ENCODE peak calls at places on chromosomes 2 and 18, in four cellular contexts. I is K562, P is WTC11, S is H1. H is an unnamed sample.

GRCh38 chr2:159139216-159139933 is 147.1 kb downstream of the WDSUB1 start:
- DNase-seq in P (no peak), I (no peak), S (no peak), H (no peak)

GRCh38 chr2:56474412-56475158 is 290.8 kb downstream of the CCDC85A start:
- DNase-seq in S (no peak), I (no peak), P (no peak), H (no peak)

GRCh38 chr2:196277002-196277401 is 105.6 kb upstream of the STK17B start:
- DNase-seq in I (peak), P (no peak), S (no peak), H (no peak)

GRCh38 chr2:121778736-121779487 is 23.5 kb downstream of the TSN start:
- DNase-seq in P (no peak), S (no peak), I (no peak), H (no peak)

GRCh38 chr2:218883491-218884490 is 3.1 kb downstream of the WNT10A start:
- DNase-seq in S (peak), I (peak), P (peak), H (peak)

GRCh38 chr2:65429799-65430514 is 2.4 kb downstream of the SPRED2 start:
- DNase-seq in I (no peak), P (no peak), S (no peak), H (no peak)

GRCh38 chr18:32674491-32674890 is 98.3 kb downstream of the KLHL14 start:
- DNase-seq in S (no peak), I (no peak), P (no peak), H (peak)

GRCh38 chr2:56831780-56832179 is 648.0 kb downstream of the CCDC85A start:
- DNase-seq in S (no peak), P (no peak), I (no peak), H (no peak)

GRCh38 chr2:105803773-105804172 is 59.1 kb downstream of the NCK2 start:
- DNase-seq in I (no peak), S (no peak), P (no peak), H (no peak)

GRCh38 chr2:185279999-185280398 is 458.6 kb upstream of the FSIP2 start:
- DNase-seq in P (no peak), I (no peak), S (no peak), H (peak)

GRCh38 chr2:225895126-225895525 is 495.6 kb downstream of the NYAP2 start:
- DNase-seq in I (no peak), P (no peak), S (no peak), H (no peak)

GRCh38 chr2:20366672-20367116 is 16.1 kb upstream of the PUM2 start:
- DNase-seq in I (no peak), S (no peak), P (no peak), H (no peak)

GRCh38 chr2:12262681-12263436 is 453.9 kb upstream of the TRIB2 start:
- DNase-seq in S (no peak), P (no peak), I (no peak), H (no peak)

GRCh38 chr18:10228380-10228779 is 226.1 kb upstream of the APCDD1 start:
- DNase-seq in I (no peak), S (no peak), P (no peak), H (no peak)

DNA sequence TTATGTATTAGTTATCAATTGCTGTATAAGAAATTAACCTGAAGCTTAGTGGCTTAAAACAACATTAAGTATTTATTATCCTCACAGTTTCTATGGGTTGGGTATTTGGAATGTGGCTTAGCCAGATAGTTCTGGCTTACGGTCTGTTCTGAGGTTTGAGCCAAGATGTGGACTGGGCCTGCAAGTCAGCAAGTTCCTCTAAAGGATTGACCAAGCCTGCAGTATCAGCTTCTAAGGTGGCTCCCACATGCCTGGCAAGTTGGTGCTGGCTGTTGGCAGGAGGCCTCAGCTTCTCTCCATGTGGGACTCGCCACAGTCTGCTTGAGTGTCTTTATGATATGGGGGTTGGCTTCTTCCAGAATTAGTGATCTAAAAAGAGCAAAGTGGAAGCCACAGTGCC is 45.0 kb upstream of the TCF4 start:
- DNase-seq in P (no peak), S (no peak), I (no peak), H (no peak)
- TF ChIP-seq TEAD4 in P (no peak), S (no peak), I (no peak), H (no peak)

GRCh38 chr2:173090973-173091660 is 15.5 kb downstream of the MAP3K20 start:
- DNase-seq in P (no peak), S (no peak), I (peak), H (no peak)
- TF ChIP-seq TEAD4 in P (no peak), S (no peak), I (no peak), H (no peak)

GRCh38 chr2:26786207-26787023 is 559 bp downstream of the CENPA start:
- DNase-seq in I (no peak), S (peak), P (peak), H (peak)
- TF ChIP-seq TEAD4 in I (no peak), S (no peak), P (no peak), H (no peak)

DNA sequence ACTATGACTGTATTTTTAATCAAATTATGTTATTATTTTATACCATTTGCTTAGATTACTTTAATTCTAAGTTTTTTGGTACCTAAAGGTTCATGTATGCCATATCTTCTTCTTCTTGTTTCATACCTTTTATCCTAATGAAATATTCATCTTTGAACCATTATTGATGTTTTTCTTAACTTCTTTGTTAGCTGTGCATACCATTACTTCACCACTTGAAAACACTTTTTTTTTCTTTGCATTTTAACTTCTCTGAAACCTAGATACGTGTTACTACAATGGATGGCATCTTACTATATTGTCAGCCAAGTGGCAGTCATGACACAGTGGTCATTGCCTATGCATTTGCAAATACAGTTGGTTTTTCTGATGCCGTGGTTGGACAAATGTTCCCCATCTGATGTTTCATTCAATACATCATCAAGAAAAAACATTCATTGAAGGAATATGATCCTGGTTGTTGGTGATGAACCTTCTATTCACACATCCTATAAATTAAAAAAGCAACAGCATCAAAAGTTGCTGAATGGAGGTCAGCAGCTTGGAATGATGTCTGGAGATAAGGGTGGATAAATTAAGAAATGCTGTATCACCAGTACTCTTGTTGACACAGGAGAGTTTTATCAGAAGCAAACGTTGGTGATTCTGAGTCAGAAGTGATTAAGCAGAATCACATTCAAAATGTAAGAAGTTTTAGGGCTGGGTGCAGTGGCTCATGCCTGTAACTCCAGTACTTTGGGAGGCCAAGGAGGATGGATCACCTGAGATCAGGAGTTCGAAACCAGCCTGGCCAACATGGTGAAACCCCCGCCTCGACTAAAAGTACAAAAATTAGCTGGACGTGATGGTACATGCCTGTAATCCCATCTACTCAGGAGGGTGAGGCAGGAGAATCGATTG is 7.4 kb downstream of the IL36A start:
- DNase-seq in I (peak), P (no peak), S (no peak), H (no peak)
- TF ChIP-seq TEAD4 in I (no peak), P (no peak), S (no peak), H (no peak)

GRCh38 chr2:230268606-230269222 is 43.2 kb downstream of the SP140 start:
- DNase-seq in P (no peak), I (no peak), S (no peak), H (no peak)

GRCh38 chr2:230269715-230270114 is 44.2 kb downstream of the SP140 start:
- DNase-seq in I (no peak), S (no peak), P (no peak), H (no peak)

GRCh38 chr2:230266654-230267053 is 41.1 kb downstream of the SP140 start:
- DNase-seq in P (no peak), S (no peak), I (no peak), H (no peak)

GRCh38 chr2:230267059-230267458 is 41.5 kb downstream of the SP140 start:
- DNase-seq in S (no peak), P (no peak), I (no peak), H (no peak)

DNA sequence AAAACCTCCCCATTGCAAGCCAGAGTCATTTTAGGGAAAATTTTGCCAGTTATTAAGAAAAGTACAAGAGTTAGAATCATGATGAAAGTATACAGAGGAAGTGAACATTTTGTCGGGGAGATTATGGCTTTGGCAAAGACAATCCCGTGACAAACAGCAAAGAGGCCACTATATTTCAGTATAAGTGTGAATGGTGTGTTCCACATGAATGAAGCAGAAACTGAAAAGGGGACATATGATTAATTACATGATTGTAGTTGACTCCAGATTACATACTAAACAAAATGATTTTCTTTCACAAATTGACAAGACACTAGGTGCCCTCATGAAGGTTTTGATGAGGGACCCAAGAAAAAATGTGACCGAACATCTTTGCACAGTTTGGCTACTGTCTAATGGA is 42.0 kb downstream of the SP140 start:
- DNase-seq in I (no peak), S (no peak), P (no peak), H (no peak)
- TF ChIP-seq TEAD4 in I (no peak), S (no peak), P (no peak), H (no peak)

DNA sequence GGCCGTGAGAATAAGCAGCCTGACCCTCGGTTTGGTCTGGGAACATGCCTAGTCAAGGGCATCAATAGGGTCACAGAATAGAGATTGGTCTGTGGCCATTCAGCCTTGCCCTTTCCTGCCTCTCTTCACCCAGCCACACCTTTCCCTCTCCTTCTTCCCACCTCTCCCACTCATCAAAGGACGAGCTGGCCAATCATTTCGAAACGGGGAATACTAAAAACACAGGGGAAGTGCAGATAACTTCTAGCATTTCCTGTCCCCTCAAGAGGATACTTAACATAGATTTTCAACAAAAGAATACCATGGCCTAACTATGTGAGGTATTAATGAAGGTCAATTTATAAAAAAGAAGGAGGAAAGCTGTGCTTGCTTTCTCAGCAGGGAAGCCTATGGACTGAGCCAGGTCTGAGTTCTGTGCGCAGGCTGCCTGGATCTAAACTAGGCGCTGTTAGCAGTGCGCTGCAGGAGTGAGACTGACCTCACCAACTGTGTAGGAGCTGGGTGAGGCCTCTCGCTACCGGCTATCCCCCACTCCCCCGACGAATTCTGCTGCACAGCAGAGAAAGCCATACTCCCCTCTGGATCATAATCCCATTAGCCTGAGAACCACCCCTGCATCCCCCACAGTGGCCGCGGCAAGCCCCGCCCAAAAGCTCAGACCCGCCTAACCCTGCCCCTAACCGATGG is 27.6 kb downstream of the SULT1C2 start:
- DNase-seq in I (no peak), S (peak), P (peak), H (no peak)
- TF ChIP-seq TEAD4 in I (no peak), S (no peak), P (no peak), H (no peak)

DNA sequence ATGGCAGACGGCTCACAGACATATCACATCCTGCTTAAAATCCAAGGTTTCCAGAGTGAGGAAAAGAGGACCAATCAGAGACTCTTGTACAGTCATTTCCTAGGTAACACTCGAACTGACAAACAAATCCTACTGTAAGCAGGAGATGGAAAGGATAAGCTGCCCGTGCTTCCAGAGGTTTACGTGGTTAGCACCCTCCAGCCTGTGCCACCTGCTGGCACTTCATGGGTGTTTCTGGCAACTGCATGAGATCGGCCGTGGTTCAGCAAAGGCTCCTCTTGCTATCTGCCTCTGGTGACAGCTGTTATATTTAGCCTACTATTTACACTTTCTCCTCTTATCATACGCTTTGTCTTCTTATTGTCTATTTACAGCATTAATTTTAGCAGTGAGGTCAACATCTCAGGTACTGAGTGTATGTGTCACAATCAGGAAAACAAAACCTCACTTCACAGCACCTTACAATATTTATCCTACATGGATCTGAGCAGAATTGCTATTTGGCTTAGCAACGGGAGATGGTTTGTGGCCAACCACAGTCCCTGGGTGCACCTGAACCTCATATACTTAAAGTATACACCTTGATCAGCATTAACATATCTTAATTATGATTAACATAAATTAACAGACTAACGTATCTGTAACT is 226.9 kb downstream of the TMEM163 start:
- DNase-seq in S (no peak), P (no peak), I (no peak), H (peak)
- TF ChIP-seq TEAD4 in S (no peak), P (no peak), I (no peak), H (no peak)

GRCh38 chr2:120520929-120521912 is 175.3 kb downstream of the INHBB start:
- DNase-seq in I (peak), S (peak), P (peak), H (peak)
- TF ChIP-seq TEAD4 in I (no peak), S (no peak), P (no peak), H (no peak)

H was measured in SK-N-SH.